ENCODE peak calls at places on chromosome 16, in four cellular contexts. K, C, O and B are unnamed samples.

GRCh38 chr16:19437280-19437679 is 19.6 kb downstream of the TMC5 start:
- DNase-seq in K (no peak), C (no peak), O (no peak), B (peak; percentile 46)

GRCh38 chr16:1621851-1622250 is 9.7 kb downstream of the CRAMP1 start:
- DNase-seq in K (no peak), C (no peak), O (no peak), B (no peak)

GRCh38 chr16:610513-611381 is 20.0 kb upstream of the WFIKKN1 start:
- DNase-seq in K (no peak), C (peak; percentile 68), O (no peak), B (peak; percentile 77)

GRCh38 chr16:85402910-85403692 is 210.0 kb upstream of the GSE1 start:
- DNase-seq in K (no peak), C (no peak), O (peak; percentile 52), B (no peak)

GRCh38 chr16:72043058-72043457 is 11.2 kb upstream of the HP start:
- DNase-seq in K (no peak), C (no peak), O (no peak), B (no peak)

GRCh38 chr16:19559242-19559910 is 3.9 kb downstream of the VPS35L start:
- DNase-seq in K (no peak), C (no peak), O (no peak), B (no peak)

GRCh38 chr16:11734653-11735043 is 8.0 kb downstream of the TXNDC11 start:
- DNase-seq in K (no peak), C (no peak), O (no peak), B (no peak)

GRCh38 chr16:51666821-51667220 is 515.8 kb upstream of the SALL1 start:
- DNase-seq in K (no peak), C (no peak), O (no peak), B (no peak)

GRCh38 chr16:392450-393027 is 4.5 kb upstream of the NME4 start:
- DNase-seq in K (no peak), C (no peak), O (no peak), B (no peak)

GRCh38 chr16:52562770-52563169 is 15.8 kb upstream of the TOX3 start:
- DNase-seq in K (no peak), C (no peak), O (no peak), B (no peak)

GRCh38 chr16:72469932-72470331 is 298.0 kb upstream of the PMFBP1 start:
- DNase-seq in K (no peak), C (no peak), O (no peak), B (no peak)

GRCh38 chr16:19115148-19116021 is 1.6 kb downstream of the ITPRIPL2 start:
- DNase-seq in K (no peak), C (no peak), O (no peak), B (no peak)

GRCh38 chr16:31713945-31714898 is 159.4 kb upstream of the ZNF267 start:
- DNase-seq in K (no peak), C (no peak), O (no peak), B (no peak)

GRCh38 chr16:27341971-27342370 is 28.2 kb downstream of the IL4R start:
- DNase-seq in K (no peak), C (no peak), O (no peak), B (no peak)

GRCh38 chr16:82265809-82266208 is 95.8 kb upstream of the MPHOSPH6 start:
- DNase-seq in K (no peak), C (no peak), O (no peak), B (no peak)

GRCh38 chr16:72961115-72961832 is 86.7 kb downstream of the ZFHX3 start:
- DNase-seq in K (no peak), C (no peak), O (no peak), B (no peak)

GRCh38 chr16:72530434-72530833 is 358.5 kb upstream of the PMFBP1 start:
- DNase-seq in K (no peak), C (no peak), O (no peak), B (no peak)

GRCh38 chr16:4309833-4310266 is 6.0 kb upstream of the GLIS2 start:
- DNase-seq in K (no peak), C (peak; percentile 72), O (no peak), B (peak; percentile 82)

GRCh38 chr16:87391324-87391949 is 699 bp upstream of the MAP1LC3B start:
- DNase-seq in K (no peak), C (peak; percentile 65), O (peak; percentile 62), B (peak; percentile 58)

GRCh38 chr16:12519986-12520385 is 283.7 kb downstream of the CPPED1 start:
- DNase-seq in K (no peak), C (no peak), O (no peak), B (no peak)

GRCh38 chr16:8720080-8720966 is 45.9 kb downstream of the ABAT start:
- DNase-seq in K (no peak), C (no peak), O (no peak), B (no peak)

GRCh38 chr16:3182608-3183444 is 5.2 kb upstream of the OR1F1 start:
- DNase-seq in K (no peak), C (peak; percentile 35), O (no peak), B (peak; percentile 37)

GRCh38 chr16:3179651-3180050 is 8.4 kb upstream of the OR1F1 start:
- DNase-seq in K (no peak), C (no peak), O (no peak), B (no peak)

GRCh38 chr16:3175157-3176153 is 12.5 kb upstream of the OR1F1 start:
- DNase-seq in K (no peak), C (no peak), O (no peak), B (no peak)

GRCh38 chr16:3183445-3184139 is 4.4 kb upstream of the OR1F1 start:
- DNase-seq in K (no peak), C (no peak), O (no peak), B (no peak)

DNA sequence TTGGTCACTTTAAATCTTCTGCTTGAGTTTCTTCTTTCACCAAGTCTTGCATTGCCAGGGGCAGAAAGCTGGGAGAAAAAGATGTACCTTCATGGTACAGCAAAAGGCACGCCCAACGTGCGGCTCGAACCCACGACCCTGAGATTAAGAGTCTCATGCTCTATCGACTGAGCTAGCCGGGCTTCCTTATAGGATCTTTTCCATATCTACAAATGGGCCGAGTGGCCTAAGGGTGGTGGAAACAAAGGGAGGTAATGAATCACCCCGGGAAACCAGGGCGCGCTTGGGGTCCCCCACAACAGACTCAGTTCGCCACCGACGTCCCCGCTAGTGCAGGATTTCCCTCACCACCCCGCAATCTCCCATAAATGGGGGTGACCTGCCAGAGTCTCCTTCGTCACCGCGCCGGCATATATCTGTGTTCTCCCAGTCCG is 7.5 kb upstream of the OR1F1 start:
- DNase-seq in K (no peak), C (no peak), O (no peak), B (no peak)
- TF ChIP-seq EP300 in K (no peak), C (no peak), O (no peak), B (no peak)

DNA sequence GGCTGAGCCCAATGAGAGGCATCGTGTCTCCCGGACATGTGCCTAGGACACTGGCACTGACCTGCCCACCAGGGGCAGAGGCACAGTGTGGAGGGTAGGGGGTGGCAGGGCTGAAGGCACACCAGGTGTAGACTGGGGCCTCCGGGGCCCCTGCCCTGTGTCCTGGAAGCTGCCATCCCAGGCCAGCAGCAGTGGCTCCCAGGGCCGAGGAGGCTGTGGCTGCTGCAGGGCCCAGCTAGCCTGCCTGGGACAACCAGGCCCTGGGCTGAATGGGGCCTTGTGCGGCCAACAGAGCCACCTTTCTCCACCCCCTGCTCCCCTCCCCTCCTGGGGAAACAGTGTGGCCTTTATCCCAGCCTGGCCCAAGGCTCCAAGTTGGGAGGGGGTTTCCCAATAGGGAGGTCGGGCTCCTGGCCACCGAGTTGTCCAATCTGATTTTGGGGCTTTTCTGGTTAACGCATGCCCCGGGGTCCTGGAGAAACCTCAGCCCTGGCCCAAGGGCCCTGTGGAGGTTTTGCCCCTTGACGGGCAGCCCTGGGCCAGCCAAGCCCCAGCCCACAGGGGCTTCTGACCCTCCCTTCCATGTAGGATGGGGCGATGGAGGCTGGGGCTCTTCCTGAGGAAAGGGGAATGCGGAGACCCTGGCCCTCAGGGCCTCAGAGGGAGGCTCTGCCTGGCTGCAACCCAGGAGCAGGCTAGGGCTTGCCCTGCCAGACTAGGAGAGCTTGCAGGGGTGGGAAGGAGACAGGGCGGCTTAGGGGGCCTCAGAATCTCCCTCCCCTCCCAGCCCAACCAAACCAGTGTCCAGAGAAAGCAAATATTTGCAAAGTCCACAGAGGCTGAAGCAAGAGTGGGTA is 4.2 kb downstream of the MTSS2 start:
- DNase-seq in K (no peak), C (no peak), O (no peak), B (no peak)
- TF ChIP-seq EP300 in K (no peak), C (no peak), O (no peak), B (no peak)

DNA sequence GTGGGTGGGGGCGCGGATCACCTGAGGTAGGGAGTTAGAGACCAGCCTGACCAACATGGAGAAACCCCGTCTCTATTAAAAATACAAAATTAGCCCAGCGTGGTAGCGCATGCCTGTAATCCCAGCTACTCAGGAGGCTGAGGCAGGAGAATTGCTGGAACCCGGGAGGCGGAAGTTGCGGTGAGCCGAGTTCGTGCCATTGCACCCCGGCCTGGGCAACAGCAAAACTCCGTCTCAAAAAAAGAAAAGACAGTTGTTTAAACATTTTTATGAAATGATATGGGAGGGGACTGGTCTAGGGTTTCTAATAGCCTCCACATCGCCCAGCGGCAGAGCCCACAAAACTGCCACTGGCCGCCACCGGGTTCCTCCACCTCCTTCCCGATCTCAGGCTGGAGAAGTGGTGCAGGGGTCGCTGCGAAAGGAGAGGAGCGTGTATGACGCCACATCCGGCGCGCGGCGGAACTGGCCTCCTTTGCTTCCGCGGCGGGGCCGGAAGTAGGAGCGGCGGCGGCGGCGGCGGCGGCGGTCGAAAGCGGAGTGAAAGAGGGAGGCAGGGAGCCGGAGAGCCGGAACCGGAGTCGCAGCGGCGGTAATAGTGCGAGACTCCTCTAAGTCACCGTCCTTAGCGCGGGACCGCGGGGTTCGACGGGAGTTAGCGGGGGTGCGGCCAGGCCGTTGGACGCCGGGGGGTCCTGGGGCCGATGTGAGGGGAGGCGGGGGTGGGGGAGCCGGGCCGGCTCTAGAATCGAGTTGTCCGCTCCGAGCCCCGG is at the start of gene PPP4C:
- DNase-seq in K (no peak), C (peak; percentile 95), O (peak; percentile 84), B (peak; percentile 95)
- TF ChIP-seq EP300 in K (no peak), C (no peak), O (no peak), B (no peak)

GRCh38 chr16:28538733-28539596 is at the start of gene NUPR1:
- DNase-seq in K (no peak), C (peak; percentile 94), O (peak; percentile 98), B (peak; percentile 95)
- TF ChIP-seq EP300 in K (no peak), C (peak; percentile 69), O (no peak), B (peak; percentile 56)